ENCODE peak calls at places on chromosomes 4 and X, in ten cellular contexts. Z, W, U, Y, C, X, H, D, M and K are unnamed samples.

GRCh38 chrX:47513697-47514085 is 30.7 kb upstream of the ZNF41 start:
- DNase-seq in Z (no peak), W (no peak), U (no peak), Y (no peak), C (no peak), X (no peak), H (no peak), D (no peak), M (no peak), K (no peak)

GRCh38 chr4:26242451-26242850 is 78.4 kb upstream of the RBPJ start:
- DNase-seq in Z (no peak), W (no peak), U (no peak), Y (no peak), C (no peak), X (no peak), H (no peak), D (no peak), M (no peak), K (no peak)

GRCh38 chr4:140099993-140100392 is 54.0 kb downstream of the MAML3 start:
- DNase-seq in Z (no peak), W (peak; percentile 66), U (no peak), Y (peak; percentile 60), C (no peak), X (no peak), H (peak; percentile 34), D (no peak), M (no peak), K (peak; percentile 86)

GRCh38 chr4:36111180-36111579 is 133.1 kb downstream of the ARAP2 start:
- DNase-seq in Z (no peak), W (no peak), U (no peak), Y (no peak), C (no peak), X (no peak), H (no peak), D (no peak), M (no peak), K (no peak)

GRCh38 chrX:108590496-108590895 is 145.9 kb downstream of the IRS4 start:
- DNase-seq in Z (no peak), W (no peak), U (no peak), Y (no peak), C (no peak), X (no peak), H (no peak), D (no peak), M (no peak), K (no peak)

GRCh38 chr4:20251061-20251795 is 477 bp upstream of the SLIT2 start:
- DNase-seq in Z (no peak), W (no peak), U (no peak), Y (no peak), C (no peak), X (no peak), H (no peak), D (no peak), M (no peak), K (no peak)

GRCh38 chrX:69028006-69028760 is 137.1 kb downstream of the PJA1 start:
- DNase-seq in Z (no peak), W (no peak), U (no peak), Y (peak; percentile 30), C (no peak), X (peak; percentile 26), H (no peak), D (no peak), M (no peak), K (no peak)

GRCh38 chr4:94345267-94345666 is 2.6 kb upstream of the HPGDS start:
- DNase-seq in Z (no peak), W (no peak), U (no peak), Y (no peak), C (no peak), X (no peak), H (no peak), D (no peak), M (no peak), K (no peak)

GRCh38 chr4:3463556-3464348 is 646 bp downstream of the DOK7 start:
- DNase-seq in Z (no peak), W (no peak), U (peak; percentile 13), Y (no peak), C (no peak), X (no peak), H (no peak), D (no peak), M (no peak), K (no peak)

GRCh38 chr4:57426779-57427395 is 316.7 kb upstream of the IGFBP7 start:
- DNase-seq in Z (peak; percentile 19), W (peak; percentile 80), U (peak; percentile 33), Y (peak; percentile 92), C (peak; percentile 79), X (peak; percentile 47), H (peak; percentile 77), D (peak; percentile 21), M (peak; percentile 62), K (peak; percentile 59)

GRCh38 chr4:128725405-128725804 is 84.1 kb upstream of the JADE1 start:
- DNase-seq in Z (no peak), W (no peak), U (no peak), Y (peak; percentile 51), C (no peak), X (no peak), H (no peak), D (no peak), M (no peak), K (no peak)

GRCh38 chrX:97628807-97629596 is 745.3 kb downstream of the RPA4 start:
- DNase-seq in Z (no peak), W (no peak), U (no peak), Y (no peak), C (no peak), X (no peak), H (no peak), D (no peak), M (no peak), K (no peak)

GRCh38 chr4:33184684-33185083 is 2464.5 kb downstream of the PCDH7 start:
- DNase-seq in Z (no peak), W (no peak), U (no peak), Y (no peak), C (no peak), X (no peak), H (no peak), D (no peak), M (no peak), K (no peak)

GRCh38 chr4:10140866-10141759 is 24.5 kb upstream of the WDR1 start:
- DNase-seq in Z (no peak), W (no peak), U (no peak), Y (peak; percentile 85), C (peak; percentile 80), X (no peak), H (no peak), D (no peak), M (peak; percentile 9), K (no peak)

GRCh38 chrX:110218591-110218990 is 99.3 kb downstream of the AMMECR1 start:
- DNase-seq in Z (no peak), W (no peak), U (no peak), Y (no peak), C (no peak), X (no peak), H (no peak), D (no peak), M (no peak), K (no peak)
- H3K27me3 ChIP-seq in Z (no peaks in the 10 kb centered on the region), W (no peaks in the 10 kb centered on the region), U (no peaks in the 10 kb centered on the region), Y (no peaks in the 10 kb centered on the region), C (no peaks in the 10 kb centered on the region), X (no peaks in the 10 kb centered on the region), H (no peaks in the 10 kb centered on the region), D (no peaks in the 10 kb centered on the region), M (no peaks in the 10 kb centered on the region), K (no peaks in the 10 kb centered on the region)

GRCh38 chr4:1899149-1900086 is 28.2 kb downstream of the NSD2 start:
- DNase-seq in Z (peak; percentile 48), W (peak; percentile 80), U (peak; percentile 68), Y (peak; percentile 91), C (peak; percentile 88), X (peak; percentile 79), H (peak; percentile 82), D (peak; percentile 17), M (peak; percentile 68), K (peak; percentile 68)
- H3K4me1 ChIP-seq in Z (no peaks in the 10 kb centered on the region), W (no peaks in the 10 kb centered on the region), U (peaks cover 6% of the 10 kb centered on the region), Y (peaks cover 4% of the 10 kb centered on the region), C (no peaks in the 10 kb centered on the region), X (peaks cover 2% of the 10 kb centered on the region), H (peaks cover 7% of the 10 kb centered on the region), D (no peaks in the 10 kb centered on the region), M (peaks cover 4% of the 10 kb centered on the region), K (peaks cover 8% of the 10 kb centered on the region)

GRCh38 chr4:47566566-47566965 is 81.5 kb downstream of the ATP10D start:
- DNase-seq in Z (no peak), W (no peak), U (no peak), Y (no peak), C (no peak), X (no peak), H (no peak), D (no peak), M (no peak), K (no peak)
- H3K27me3 ChIP-seq in Z (no peaks in the 10 kb centered on the region), W (no peaks in the 10 kb centered on the region), U (no peaks in the 10 kb centered on the region), Y (no peaks in the 10 kb centered on the region), C (no peaks in the 10 kb centered on the region), X (no peaks in the 10 kb centered on the region), H (no peaks in the 10 kb centered on the region), D (no peaks in the 10 kb centered on the region), M (no peaks in the 10 kb centered on the region), K (no peaks in the 10 kb centered on the region)

GRCh38 chr4:41369680-41370079 is 113.0 kb downstream of the UCHL1 start:
- DNase-seq in Z (no peak), W (no peak), U (no peak), Y (no peak), C (no peak), X (no peak), H (no peak), D (no peak), M (no peak), K (no peak)

GRCh38 chr4:41365726-41366125 is 109.0 kb downstream of the UCHL1 start:
- DNase-seq in Z (no peak), W (no peak), U (no peak), Y (peak; percentile 64), C (no peak), X (no peak), H (no peak), D (no peak), M (no peak), K (no peak)

GRCh38 chr4:41363384-41363981 is 106.8 kb downstream of the UCHL1 start:
- DNase-seq in Z (no peak), W (no peak), U (no peak), Y (peak; percentile 61), C (peak; percentile 47), X (peak; percentile 44), H (no peak), D (no peak), M (no peak), K (no peak)

GRCh38 chr4:41364871-41365270 is 108.1 kb downstream of the UCHL1 start:
- DNase-seq in Z (no peak), W (no peak), U (no peak), Y (no peak), C (no peak), X (no peak), H (no peak), D (no peak), M (no peak), K (no peak)

DNA sequence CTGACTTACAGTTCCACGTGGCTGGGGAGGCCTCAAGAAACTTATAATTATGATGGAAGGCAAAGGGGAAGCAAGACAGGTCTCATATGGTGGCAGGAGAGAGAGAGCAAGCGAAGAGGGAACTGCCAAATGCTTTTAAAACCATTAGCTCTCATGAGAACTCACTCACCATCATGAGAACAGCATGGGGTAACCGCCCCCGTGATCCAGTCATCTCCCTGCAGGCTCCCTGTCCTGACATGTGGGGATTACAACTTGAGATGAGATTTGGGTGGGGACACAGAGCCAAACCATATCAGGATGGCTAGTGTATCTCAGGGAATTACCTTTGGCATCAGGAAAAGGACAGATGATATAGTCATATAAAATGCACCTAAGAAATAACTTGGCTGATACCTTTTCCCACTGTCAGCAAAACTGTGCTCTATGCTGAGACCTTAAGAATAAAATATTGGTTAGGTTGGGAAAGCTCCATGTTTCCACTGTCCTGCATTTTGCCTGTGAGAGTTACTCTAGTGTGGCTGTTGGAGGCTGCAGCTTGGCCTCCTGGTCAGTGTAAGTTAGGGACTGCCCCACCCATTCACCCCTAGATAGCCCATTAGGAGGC is 110.3 kb downstream of the UCHL1 start:
- DNase-seq in Z (no peak), W (no peak), U (no peak), Y (no peak), C (no peak), X (no peak), H (no peak), D (no peak), M (no peak), K (no peak)
- H3K4me1 ChIP-seq in Z (no peaks in the 10 kb centered on the region), W (peaks cover 26% of the 10 kb centered on the region), U (no peaks in the 10 kb centered on the region), Y (no peaks in the 10 kb centered on the region), C (peaks cover 8% of the 10 kb centered on the region), X (peaks cover 11% of the 10 kb centered on the region), H (peaks cover 12% of the 10 kb centered on the region), D (no peaks in the 10 kb centered on the region), M (peaks cover 2% of the 10 kb centered on the region), K (no peaks in the 10 kb centered on the region)